ENCODE peak calls at places on chromosomes 6 and 20, in ten cellular contexts. V is spleen, F is Panc1, B is breast epithelium, P is stomach, W is HL-60, A is SK-N-MC, Z is HCT116, C is prostate gland, J is GM12892. M is an unnamed sample.

GRCh38 chr6:70673601-70674000 is 5.9 kb downstream of the SMAP1 start:
- DNase-seq in V (no peak), F (no peak), B (no peak), P (no peak), W (no peak), A (no peak), Z (no peak), C (no peak), J (no peak), M (no peak)

GRCh38 chr20:38173237-38174156 is 8.4 kb upstream of the TGM2 start:
- DNase-seq in V (no peak), F (no peak), B (no peak), P (peak), W (no peak), A (no peak), Z (no peak), C (no peak), J (no peak), M (no peak)

GRCh38 chr20:54284928-54285704 is 77.2 kb downstream of the PFDN4 start:
- DNase-seq in V (no peak), F (no peak), B (no peak), P (no peak), W (no peak), A (no peak), Z (peak), C (no peak), J (no peak), M (no peak)

GRCh38 chr20:17859002-17859615 is 109.5 kb downstream of the SNX5 start:
- DNase-seq in V (peak), F (no peak), B (no peak), P (peak), W (no peak), A (no peak), Z (no peak), C (no peak), J (peak), M (no peak)

GRCh38 chr6:158024566-158025297 is 43.1 kb downstream of the SYNJ2 start:
- DNase-seq in V (peak), F (no peak), B (no peak), P (no peak), W (no peak), A (no peak), Z (no peak), C (no peak), J (no peak), M (no peak)

GRCh38 chr20:41232971-41233926 is 84.3 kb downstream of the ZHX3 start:
- DNase-seq in V (no peak), F (no peak), B (no peak), P (no peak), W (no peak), A (no peak), Z (no peak), C (peak), J (no peak), M (no peak)

GRCh38 chr6:906920-907319 is 214.0 kb upstream of the EXOC2 start:
- DNase-seq in V (no peak), F (no peak), B (no peak), P (no peak), W (no peak), A (no peak), Z (no peak), C (no peak), J (no peak), M (no peak)

GRCh38 chr20:16216227-16217210 is 356.7 kb downstream of the KIF16B start:
- DNase-seq in V (no peak), F (peak), B (no peak), P (no peak), W (no peak), A (no peak), Z (no peak), C (no peak), J (no peak), M (no peak)

GRCh38 chr20:252801-253200 is 4.7 kb upstream of the DEFB132 start:
- DNase-seq in V (no peak), F (no peak), B (no peak), P (no peak), W (no peak), A (no peak), Z (no peak), C (no peak), J (no peak), M (no peak)

GRCh38 chr6:38997128-38997761 is 51.3 kb upstream of the GLP1R start:
- DNase-seq in V (no peak), F (no peak), B (no peak), P (peak), W (peak), A (peak), Z (no peak), C (no peak), J (no peak), M (no peak)

GRCh38 chr6:27772261-27773001 is 139.8 kb downstream of the OR2B2 start:
- DNase-seq in V (peak), F (peak), B (peak), P (peak), W (peak), A (no peak), Z (peak), C (peak), J (peak), M (peak)

GRCh38 chr6:33886673-33887144 is 82.9 kb upstream of the MLN start:
- DNase-seq in V (no peak), F (no peak), B (no peak), P (no peak), W (no peak), A (no peak), Z (no peak), C (peak), J (no peak), M (no peak)

GRCh38 chr20:33732166-33732970 is 572 bp downstream of the ZNF341 start:
- DNase-seq in V (peak), F (no peak), B (peak), P (peak), W (peak), A (no peak), Z (peak), C (peak), J (peak), M (peak)

GRCh38 chr6:26216015-26216885 is 129.0 kb downstream of the HFE start:
- DNase-seq in V (peak), F (peak), B (peak), P (peak), W (peak), A (peak), Z (no peak), C (peak), J (no peak), M (peak)

GRCh38 chr6:21856844-21857243 is 263.3 kb downstream of the SOX4 start:
- DNase-seq in V (no peak), F (no peak), B (no peak), P (no peak), W (peak), A (no peak), Z (no peak), C (no peak), J (no peak), M (no peak)

GRCh38 chr20:17077030-17077429 is 149.8 kb upstream of the PCSK2 start:
- DNase-seq in V (no peak), F (no peak), B (no peak), P (no peak), W (no peak), A (no peak), Z (no peak), C (no peak), J (no peak), M (no peak)

GRCh38 chr6:5132741-5133140 is 47.6 kb downstream of the PPP1R3G start:
- DNase-seq in V (peak), F (no peak), B (peak), P (peak), W (peak), A (no peak), Z (no peak), C (no peak), J (no peak), M (no peak)

GRCh38 chr20:10022615-10023014 is 12.2 kb upstream of the ANKEF1 start:
- DNase-seq in V (no peak), F (no peak), B (no peak), P (no peak), W (no peak), A (no peak), Z (no peak), C (no peak), J (no peak), M (no peak)

DNA sequence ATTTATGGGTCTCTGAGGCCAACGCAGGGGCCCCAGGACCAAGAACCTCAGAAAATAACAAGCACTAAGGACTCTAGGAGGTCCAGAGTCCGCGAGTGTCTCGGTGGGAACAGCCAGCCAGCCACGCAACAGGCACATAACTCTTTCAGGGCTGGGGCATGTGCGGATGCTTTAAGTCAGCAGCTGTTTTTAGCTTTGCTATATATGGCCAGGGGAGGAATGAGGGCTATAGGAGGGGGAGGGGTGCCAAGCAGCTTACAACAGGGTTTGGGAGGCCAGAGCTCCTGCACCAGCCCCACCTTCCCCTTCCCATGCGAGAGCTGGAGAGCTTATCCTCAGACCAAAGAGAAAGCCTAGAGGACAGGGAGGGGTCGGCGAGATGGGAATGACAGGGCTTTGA is 6.2 kb downstream of the JPH2 start:
- DNase-seq in V (no peak), F (no peak), B (no peak), P (no peak), W (no peak), A (no peak), Z (no peak), C (no peak), J (no peak), M (no peak)
- TF ChIP-seq POLR2AphosphoS5 in V (no peak), F (no peak), B (no peak), P (peak), W (no peak), A (no peak), Z (no peak), C (peak), J (no peak), M (peak)

GRCh38 chr6:32109765-32110160 is 625 bp upstream of the TNXB start:
- DNase-seq in V (no peak), F (no peak), B (no peak), P (no peak), W (no peak), A (no peak), Z (no peak), C (no peak), J (no peak), M (no peak)

GRCh38 chr6:32112436-32112980 is 3.4 kb upstream of the TNXB start:
- DNase-seq in V (no peak), F (no peak), B (peak), P (no peak), W (no peak), A (no peak), Z (no peak), C (no peak), J (no peak), M (no peak)

GRCh38 chr6:32109114-32109764 is at the start of gene TNXB:
- DNase-seq in V (no peak), F (no peak), B (no peak), P (no peak), W (no peak), A (no peak), Z (no peak), C (no peak), J (no peak), M (no peak)

GRCh38 chr6:32111424-32112066 is 2.4 kb upstream of the TNXB start:
- DNase-seq in V (no peak), F (no peak), B (no peak), P (no peak), W (no peak), A (no peak), Z (no peak), C (no peak), J (no peak), M (no peak)

GRCh38 chr6:32110632-32111031 is 1.5 kb upstream of the TNXB start:
- DNase-seq in V (no peak), F (no peak), B (no peak), P (peak), W (no peak), A (no peak), Z (no peak), C (no peak), J (no peak), M (no peak)
- TF ChIP-seq POLR2AphosphoS5 in V (peak), F (peak), B (no peak), P (peak), W (peak), A (no peak), Z (peak), C (no peak), J (peak), M (peak)

GRCh38 chr6:36984581-36985383 is 1.2 kb downstream of the MTCH1 start:
- DNase-seq in V (no peak), F (no peak), B (no peak), P (no peak), W (no peak), A (no peak), Z (peak), C (no peak), J (no peak), M (no peak)
- TF ChIP-seq POLR2AphosphoS5 in V (no peak), F (no peak), B (no peak), P (no peak), W (no peak), A (peak), Z (no peak), C (no peak), J (no peak), M (no peak)

DNA sequence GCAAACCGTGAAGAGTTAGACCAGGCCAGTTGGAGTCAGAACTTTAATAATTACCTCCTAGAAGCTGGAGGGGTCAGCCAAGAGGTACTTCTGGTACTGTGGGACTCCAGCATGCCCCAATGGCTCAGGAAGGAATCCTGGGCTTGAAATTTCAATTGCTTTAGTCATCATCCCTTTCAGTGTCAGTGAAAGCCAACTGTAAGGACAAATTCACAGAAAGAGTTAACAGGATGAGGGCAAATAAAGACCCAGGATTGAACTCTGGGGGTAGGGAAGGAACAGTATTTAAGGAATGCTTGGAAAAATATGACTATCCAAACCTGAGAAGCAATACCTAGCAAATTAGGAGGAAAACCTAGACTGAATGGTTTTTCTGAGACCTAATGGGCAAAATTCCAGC is 735.1 kb upstream of the MARCKS start:
- DNase-seq in V (no peak), F (peak), B (no peak), P (no peak), W (no peak), A (no peak), Z (peak), C (no peak), J (no peak), M (no peak)
- TF ChIP-seq POLR2AphosphoS5 in V (no peak), F (no peak), B (no peak), P (no peak), W (no peak), A (no peak), Z (no peak), C (no peak), J (no peak), M (no peak)

GRCh38 chr20:51042064-51042463 is 19.2 kb upstream of the KCNG1 start:
- DNase-seq in V (peak), F (no peak), B (no peak), P (no peak), W (no peak), A (no peak), Z (no peak), C (no peak), J (no peak), M (no peak)

GRCh38 chr20:51044796-51045195 is 21.9 kb upstream of the KCNG1 start:
- DNase-seq in V (peak), F (no peak), B (no peak), P (peak), W (no peak), A (no peak), Z (no peak), C (no peak), J (no peak), M (no peak)

GRCh38 chr20:51043811-51044210 is 20.9 kb upstream of the KCNG1 start:
- DNase-seq in V (no peak), F (no peak), B (no peak), P (no peak), W (no peak), A (no peak), Z (no peak), C (no peak), J (no peak), M (no peak)

GRCh38 chr20:51042657-51043247 is 19.8 kb upstream of the KCNG1 start:
- DNase-seq in V (peak), F (no peak), B (no peak), P (no peak), W (no peak), A (no peak), Z (peak), C (no peak), J (no peak), M (no peak)

GRCh38 chr20:51046021-51046985 is 23.4 kb upstream of the KCNG1 start:
- DNase-seq in V (no peak), F (no peak), B (no peak), P (peak), W (no peak), A (no peak), Z (no peak), C (no peak), J (no peak), M (no peak)
- TF ChIP-seq POLR2AphosphoS5 in V (no peak), F (no peak), B (no peak), P (no peak), W (no peak), A (no peak), Z (no peak), C (no peak), J (no peak), M (no peak)

DNA sequence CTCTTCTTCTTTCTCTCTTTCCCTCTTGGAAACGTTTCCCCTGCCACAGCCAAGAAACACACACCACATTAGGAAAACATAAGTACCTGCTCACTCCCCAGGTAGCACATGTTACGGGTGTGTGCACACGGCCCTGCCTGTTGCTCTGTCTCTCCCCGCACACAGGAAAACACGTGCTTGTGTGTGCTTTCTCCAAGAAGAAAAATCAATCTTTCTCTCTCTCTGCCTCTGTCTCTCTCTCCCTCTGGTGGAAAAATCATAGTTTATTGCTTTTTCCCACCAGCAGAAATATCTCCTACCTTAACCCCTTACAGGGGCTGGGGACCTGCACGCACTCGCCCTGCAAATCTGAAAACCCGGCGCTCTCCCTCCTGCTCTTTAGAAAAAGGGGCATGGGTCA is 102.3 kb downstream of the EDN3 start:
- DNase-seq in V (no peak), F (no peak), B (no peak), P (no peak), W (peak), A (no peak), Z (no peak), C (no peak), J (no peak), M (no peak)
- TF ChIP-seq POLR2AphosphoS5 in V (no peak), F (no peak), B (no peak), P (no peak), W (no peak), A (no peak), Z (no peak), C (no peak), J (no peak), M (no peak)